ENCODE peak calls at places on chromosomes 4 and X, in nine cellular contexts. W is neural progenitor cell, M is mesenchymal stem cell, L is Karpas-422, A is GM23248, R is endodermal cell, Y is PC-3, U is mesendoderm, B is IMR-90. D is an unnamed sample. For H3K4me1, the result is how much of the 10 kb centered on the place peaks cover.

GRCh38 chr4:87975466-87975865 is at the start of gene SPP1:
- DNase-seq in W (peak), M (peak), L (peak), A (peak), R (peak), Y (no peak), U (peak), B (peak), D (no peak)

GRCh38 chrX:20067709-20068315 is 48.9 kb downstream of the MAP7D2 start:
- DNase-seq in W (no peak), M (peak), L (peak), A (peak), R (peak), Y (peak), U (peak), B (peak), D (peak)

GRCh38 chr4:53908661-53909078 is 155.7 kb downstream of the CHIC2 start:
- DNase-seq in W (peak), M (peak), L (peak), A (peak), R (no peak), Y (peak), U (peak), B (peak), D (peak)

GRCh38 chrX:108468486-108468885 is 28.8 kb downstream of the COL4A5 start:
- DNase-seq in W (no peak), M (peak), L (no peak), A (peak), R (no peak), Y (no peak), U (no peak), B (peak), D (no peak)

GRCh38 chrX:37679888-37680287 is 5.7 kb upstream of the XK start:
- DNase-seq in W (no peak), M (no peak), L (no peak), A (no peak), R (no peak), Y (no peak), U (no peak), B (no peak), D (no peak)

GRCh38 chr4:78552398-78553396 is 1.1 kb downstream of the ANXA3 start:
- DNase-seq in W (peak), M (no peak), L (no peak), A (no peak), R (peak), Y (peak), U (peak), B (no peak), D (peak)

GRCh38 chr4:175827510-175827909 is 15.4 kb upstream of the GPM6A start:
- DNase-seq in W (peak), M (no peak), L (no peak), A (no peak), R (no peak), Y (no peak), U (no peak), B (no peak), D (no peak)

GRCh38 chr4:128812360-128812958 is 3.0 kb downstream of the JADE1 start:
- DNase-seq in W (peak), M (peak), L (peak), A (peak), R (peak), Y (peak), U (peak), B (peak), D (peak)

GRCh38 chr4:173490256-173490655 is 39.8 kb downstream of the HAND2 start:
- DNase-seq in W (no peak), M (no peak), L (no peak), A (peak), R (no peak), Y (no peak), U (no peak), B (no peak), D (no peak)

GRCh38 chr4:148443550-148444295 is 1.5 kb upstream of the NR3C2 start:
- DNase-seq in W (peak), M (peak), L (no peak), A (peak), R (peak), Y (peak), U (peak), B (no peak), D (peak)

GRCh38 chr4:128565565-128566186 is 243.8 kb upstream of the JADE1 start:
- DNase-seq in W (peak), M (peak), L (peak), A (peak), R (peak), Y (peak), U (peak), B (no peak), D (peak)

GRCh38 chr4:89306486-89307184 is 965 bp downstream of the GPRIN3 start:
- DNase-seq in W (no peak), M (no peak), L (no peak), A (no peak), R (no peak), Y (no peak), U (no peak), B (no peak), D (peak)

GRCh38 chr4:155807021-155807420 is 48.2 kb downstream of the GUCY1B1 start:
- DNase-seq in W (no peak), M (peak), L (no peak), A (peak), R (no peak), Y (no peak), U (no peak), B (peak), D (no peak)

GRCh38 chrX:46686003-46686645 is 72.8 kb downstream of the SLC9A7 start:
- DNase-seq in W (peak), M (peak), L (peak), A (peak), R (peak), Y (peak), U (peak), B (peak), D (peak)

GRCh38 chr4:72006576-72006975 is 25.2 kb upstream of the NPFFR2 start:
- DNase-seq in W (no peak), M (peak), L (no peak), A (peak), R (no peak), Y (peak), U (no peak), B (peak), D (no peak)

GRCh38 chr4:87659247-87659931 is 9.3 kb downstream of the DMP1 start:
- DNase-seq in W (no peak), M (peak), L (no peak), A (peak), R (no peak), Y (peak), U (peak), B (no peak), D (no peak)

GRCh38 chrX:41589634-41590270 is 99.0 kb upstream of the GPR34 start:
- DNase-seq in W (no peak), M (peak), L (no peak), A (peak), R (no peak), Y (no peak), U (no peak), B (peak), D (no peak)

GRCh38 chrX:108090474-108091265 is 672 bp downstream of the PSMD10 start:
- DNase-seq in W (no peak), M (peak), L (peak), A (peak), R (no peak), Y (peak), U (no peak), B (peak), D (no peak)

GRCh38 chrX:103311401-103311785 is 603 bp upstream of the BEX2 start:
- DNase-seq in W (no peak), M (no peak), L (no peak), A (no peak), R (no peak), Y (no peak), U (no peak), B (no peak), D (no peak)

GRCh38 chrX:103304705-103305104 is 6.1 kb downstream of the BEX2 start:
- DNase-seq in W (no peak), M (no peak), L (no peak), A (no peak), R (no peak), Y (no peak), U (no peak), B (no peak), D (no peak)

GRCh38 chrX:103310592-103311400 is at the start of gene BEX2:
- DNase-seq in W (peak), M (peak), L (peak), A (peak), R (peak), Y (peak), U (peak), B (no peak), D (peak)

GRCh38 chrX:103309860-103310591 is 764 bp downstream of the BEX2 start:
- DNase-seq in W (peak), M (no peak), L (no peak), A (no peak), R (peak), Y (no peak), U (no peak), B (no peak), D (no peak)
- H3K9ac ChIP-seq in W (peak), M (no peak), L (peak), A (no peak), R (peak), Y (no peak), U (peak), B (no peak), D (no peak)

GRCh38 chr4:24837781-24838180 is 42.4 kb downstream of the SOD3 start:
- DNase-seq in W (peak), M (no peak), L (no peak), A (no peak), R (no peak), Y (no peak), U (no peak), B (no peak), D (no peak)

GRCh38 chr4:24843121-24843520 is 47.7 kb downstream of the SOD3 start:
- DNase-seq in W (no peak), M (no peak), L (no peak), A (no peak), R (no peak), Y (no peak), U (no peak), B (no peak), D (no peak)

GRCh38 chr4:24840826-24841587 is 45.6 kb downstream of the SOD3 start:
- DNase-seq in W (no peak), M (no peak), L (no peak), A (no peak), R (no peak), Y (peak), U (no peak), B (no peak), D (no peak)

GRCh38 chr4:24842356-24842755 is 47.0 kb downstream of the SOD3 start:
- DNase-seq in W (no peak), M (no peak), L (no peak), A (no peak), R (no peak), Y (no peak), U (no peak), B (peak), D (peak)

GRCh38 chr4:24840362-24840761 is 45.0 kb downstream of the SOD3 start:
- DNase-seq in W (no peak), M (no peak), L (no peak), A (no peak), R (no peak), Y (no peak), U (no peak), B (no peak), D (no peak)
- H3K4me1 ChIP-seq in W (under half), M (under half), L (under half), A (under half), R (under half), Y (under half), U (under half), B (under half), D (under half)

DNA sequence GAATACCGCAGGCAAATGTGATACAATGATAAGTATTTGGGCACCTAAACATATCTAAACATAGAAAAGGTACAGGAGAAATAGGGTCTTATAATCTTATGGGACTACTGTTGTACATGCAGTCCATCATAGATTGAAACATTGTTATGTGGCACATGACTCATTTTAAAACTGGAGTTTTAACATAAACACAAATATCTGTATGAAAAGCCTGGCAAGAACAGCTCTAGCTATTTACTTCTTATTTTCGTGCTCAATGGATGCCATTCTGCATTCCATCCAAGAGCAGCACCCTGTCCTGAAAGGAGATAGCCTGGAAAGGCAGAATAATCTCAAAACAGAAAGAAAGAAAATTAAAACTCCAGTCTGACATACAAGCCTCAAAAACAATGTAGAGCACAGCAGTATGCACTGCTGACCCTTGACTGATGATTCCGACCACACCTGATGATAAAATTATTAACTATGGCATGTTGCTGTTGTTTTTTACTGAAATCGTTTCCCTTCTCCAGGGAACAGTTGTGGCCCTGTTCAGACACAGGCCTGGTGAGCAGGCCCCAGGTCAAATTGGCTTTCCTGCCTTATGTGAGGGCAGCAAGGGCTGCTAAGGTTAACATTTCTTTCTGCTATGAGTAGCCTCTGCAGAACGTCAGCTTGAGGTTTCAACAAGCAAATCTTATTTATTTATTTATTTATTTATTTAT is 152.7 kb downstream of the APBB2 start:
- DNase-seq in W (no peak), M (peak), L (no peak), A (peak), R (no peak), Y (no peak), U (no peak), B (peak), D (no peak)
- H3K27ac ChIP-seq in W (no peak), M (peak), L (no peak), A (no peak), R (no peak), Y (no peak), U (no peak), B (peak), D (no peak)

DNA sequence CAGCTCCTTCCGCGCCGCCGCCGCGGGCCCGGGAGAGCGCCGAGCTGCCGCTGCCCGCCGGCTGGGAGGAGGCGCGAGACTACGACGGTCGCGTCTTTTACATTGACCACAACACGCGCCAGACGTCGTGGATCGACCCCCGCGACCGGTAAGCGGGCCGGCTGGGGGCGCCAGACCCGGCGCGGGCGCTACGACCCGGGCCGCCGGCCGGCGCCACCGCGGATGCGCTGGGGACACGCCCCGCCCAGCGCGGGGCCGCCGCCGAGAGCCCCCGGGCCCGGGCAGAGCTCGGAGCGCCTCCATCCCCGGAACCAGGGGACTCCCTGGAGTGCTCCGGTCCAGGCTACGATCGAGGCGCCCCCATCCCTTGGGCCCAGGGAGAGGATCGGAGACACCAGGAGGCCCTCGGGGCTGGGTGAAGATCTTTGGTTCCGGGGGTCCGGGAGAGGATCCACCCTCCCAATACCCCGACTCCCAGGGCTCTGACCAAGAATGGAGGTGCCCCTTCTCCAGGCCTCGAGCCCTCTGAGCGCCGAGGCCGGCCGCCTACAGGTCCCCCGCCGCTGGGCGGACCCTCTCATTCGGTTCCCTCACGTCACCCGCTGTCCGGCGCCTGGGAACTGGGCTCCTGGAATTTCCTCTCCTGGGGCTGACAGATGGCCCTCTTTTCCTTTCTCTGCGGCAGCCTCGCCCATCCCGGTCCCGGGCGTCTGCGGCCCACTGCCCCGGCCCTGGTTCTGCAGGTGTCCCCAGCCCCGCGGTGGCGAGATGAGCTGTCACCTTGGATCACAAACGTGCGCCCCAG is 48.8 kb downstream of the CLDN34 start:
- DNase-seq in W (peak), M (peak), L (no peak), A (peak), R (peak), Y (peak), U (peak), B (peak), D (peak)
- H3K9ac ChIP-seq in W (no peak), M (peak), L (no peak), A (peak), R (peak), Y (peak), U (peak), B (peak), D (peak)

GRCh38 chr4:140255467-140255866 is 101.5 kb upstream of the MAML3 start:
- DNase-seq in W (no peak), M (peak), L (peak), A (peak), R (no peak), Y (no peak), U (no peak), B (peak), D (no peak)
- H3K4me1 ChIP-seq in W (under half), M (under half), L (half or more), A (under half), R (under half), Y (half or more), U (under half), B (under half), D (under half)

GRCh38 chr4:80568891-80569290 is 233.4 kb downstream of the CFAP299 start:
- DNase-seq in W (peak), M (no peak), L (no peak), A (no peak), R (no peak), Y (no peak), U (peak), B (no peak), D (no peak)
- H3K27ac ChIP-seq in W (no peak), M (no peak), L (no peak), A (no peak), R (no peak), Y (no peak), U (no peak), B (no peak), D (no peak)

GRCh38 chr4:26786916-26787315 is 73.7 kb upstream of the STIM2 start:
- DNase-seq in W (no peak), M (no peak), L (peak), A (no peak), R (no peak), Y (no peak), U (no peak), B (no peak), D (no peak)

GRCh38 chr4:26785766-26786165 is 74.9 kb upstream of the STIM2 start:
- DNase-seq in W (no peak), M (no peak), L (no peak), A (no peak), R (no peak), Y (no peak), U (no peak), B (no peak), D (no peak)

GRCh38 chr4:26789208-26789607 is 71.4 kb upstream of the STIM2 start:
- DNase-seq in W (no peak), M (no peak), L (no peak), A (no peak), R (no peak), Y (peak), U (no peak), B (no peak), D (no peak)

GRCh38 chr4:26788341-26788733 is 72.3 kb upstream of the STIM2 start:
- DNase-seq in W (no peak), M (no peak), L (peak), A (no peak), R (no peak), Y (no peak), U (no peak), B (peak), D (no peak)

DNA sequence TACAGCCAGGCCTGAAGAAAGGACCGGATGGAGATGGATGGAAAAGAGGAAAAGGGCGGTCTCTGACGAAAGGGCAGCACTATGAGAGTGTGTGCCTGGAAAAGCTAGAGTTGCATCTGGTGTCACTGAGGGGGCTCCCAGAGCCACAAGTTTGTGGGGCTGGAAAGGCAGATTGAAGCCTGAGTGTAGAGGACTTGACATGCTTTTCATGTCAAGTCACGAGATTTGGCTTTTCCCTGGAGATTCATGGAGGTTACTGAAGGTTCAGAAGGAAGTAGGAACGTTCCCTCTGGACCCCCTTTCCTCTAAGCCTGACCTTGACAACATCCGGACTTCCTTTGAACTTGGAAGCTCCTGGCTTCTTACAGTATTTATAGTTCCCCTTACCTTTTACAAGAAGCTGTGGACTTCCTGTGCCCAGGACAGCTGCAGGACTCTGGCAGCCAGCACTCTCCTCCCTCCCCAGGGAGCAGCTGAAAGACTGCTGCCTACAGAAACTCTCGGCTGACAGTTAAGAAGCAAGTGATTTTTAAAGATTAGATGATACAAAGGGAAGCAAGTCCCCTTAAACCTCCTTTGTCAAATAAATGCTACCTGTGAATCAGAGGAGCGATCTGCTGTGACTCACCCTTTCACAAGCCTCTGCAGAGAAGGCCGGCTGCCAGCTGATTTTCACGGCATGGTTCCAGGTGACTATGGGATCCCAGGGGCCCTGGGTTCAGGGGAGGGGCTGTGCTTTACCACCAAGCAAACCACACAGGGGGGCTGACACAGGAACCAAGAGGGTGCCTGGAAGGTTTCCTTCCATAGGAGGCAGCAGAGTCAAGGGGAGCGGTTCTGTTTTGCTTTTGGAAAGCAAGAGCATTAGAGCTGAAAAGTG is 72.9 kb upstream of the STIM2 start:
- DNase-seq in W (peak), M (peak), L (peak), A (peak), R (peak), Y (peak), U (peak), B (peak), D (peak)
- H3K9ac ChIP-seq in W (no peak), M (peak), L (peak), A (no peak), R (no peak), Y (peak), U (no peak), B (no peak), D (no peak)

GRCh38 chr4:10113362-10114047 is 3.1 kb downstream of the WDR1 start:
- DNase-seq in W (no peak), M (no peak), L (no peak), A (no peak), R (no peak), Y (no peak), U (no peak), B (no peak), D (no peak)
- H3K4me1 ChIP-seq in W (under half), M (under half), L (under half), A (half or more), R (under half), Y (under half), U (under half), B (under half), D (under half)